ENCODE peak calls at places on chromosomes 3 and 15, in ten cellular contexts. U, N, P, K, T, B, A, D, I and O are unnamed samples. For H3K4me1, the result is how much of the 10 kb centered on the place peaks cover.

GRCh38 chr3:55947406-55947805 is 460.3 kb upstream of the WNT5A start:
- DNase-seq in T (no peak), I (no peak), B (no peak), A (no peak), D (no peak), U (no peak), K (no peak), N (no peak), P (no peak), O (no peak)

GRCh38 chr15:66947471-66947870 is 117.9 kb upstream of the SMAD3 start:
- DNase-seq in N (no peak), B (no peak), D (peak), K (no peak), P (no peak), U (no peak), A (no peak), I (no peak), T (no peak), O (no peak)

GRCh38 chr15:83549563-83549962 is 102.4 kb downstream of the SH3GL3 start:
- DNase-seq in A (no peak), B (no peak), T (no peak), I (no peak), D (no peak), K (no peak), U (no peak), P (no peak), N (no peak), O (no peak)

GRCh38 chr3:115148142-115148790 is 1.2 kb upstream of the ZBTB20 start:
- DNase-seq in N (peak), K (no peak), A (no peak), D (peak), T (no peak), B (no peak), I (no peak), P (no peak), U (peak), O (no peak)

GRCh38 chr3:194804796-194805195 is 119.1 kb downstream of the FAM43A start:
- DNase-seq in P (no peak), A (no peak), B (peak), U (no peak), N (no peak), T (no peak), I (no peak), K (no peak), D (no peak), O (no peak)

GRCh38 chr3:33032937-33033336 is 64.0 kb downstream of the GLB1 start:
- DNase-seq in K (no peak), P (no peak), D (no peak), A (peak), U (no peak), B (no peak), I (no peak), T (no peak), N (peak), O (no peak)

GRCh38 chr3:133991637-133992036 is 38.1 kb downstream of the SLCO2A1 start:
- DNase-seq in B (peak), K (no peak), P (no peak), A (no peak), I (no peak), U (no peak), N (no peak), D (no peak), T (no peak), O (no peak)

GRCh38 chr3:121153851-121154250 is 245.8 kb downstream of the STXBP5L start:
- DNase-seq in T (no peak), B (no peak), D (no peak), U (no peak), N (no peak), I (no peak), A (no peak), P (no peak), K (no peak), O (no peak)

GRCh38 chr3:188899887-188900286 is 271.9 kb upstream of the TPRG1 start:
- DNase-seq in I (no peak), B (no peak), A (no peak), T (no peak), K (no peak), D (no peak), N (no peak), U (no peak), P (no peak), O (peak)

GRCh38 chr3:101796076-101796475 is 17.1 kb downstream of the NXPE3 start:
- DNase-seq in I (no peak), P (no peak), K (no peak), A (no peak), B (no peak), N (no peak), U (no peak), D (no peak), T (no peak), O (no peak)

GRCh38 chr15:65914371-65914770 is 45.1 kb downstream of the RAB11A start:
- DNase-seq in T (no peak), U (no peak), N (no peak), B (no peak), A (no peak), I (no peak), D (no peak), P (no peak), K (no peak), O (no peak)

GRCh38 chr3:23750573-23751484 is 54.9 kb upstream of the UBE2E1 start:
- DNase-seq in P (no peak), U (no peak), I (no peak), A (no peak), N (no peak), D (no peak), K (no peak), B (peak), T (no peak), O (no peak)

GRCh38 chr3:136957751-136958288 is at the start of gene IL20RB:
- DNase-seq in I (no peak), B (no peak), D (peak), U (no peak), K (no peak), N (peak), T (peak), A (peak), P (no peak), O (no peak)

GRCh38 chr3:48552111-48552911 is 4.3 kb downstream of the PFKFB4 start:
- DNase-seq in T (no peak), B (peak), K (no peak), P (no peak), U (no peak), A (no peak), I (no peak), D (no peak), N (no peak), O (no peak)

GRCh38 chr15:91894606-91895005 is 41.1 kb downstream of the SLCO3A1 start:
- DNase-seq in T (no peak), U (no peak), N (no peak), I (no peak), A (no peak), K (no peak), B (no peak), P (no peak), D (peak), O (no peak)

GRCh38 chr3:120468635-120469295 is 18.0 kb upstream of the FSTL1 start:
- DNase-seq in N (no peak), U (no peak), T (no peak), B (no peak), D (no peak), K (no peak), A (no peak), P (no peak), I (no peak), O (no peak)

GRCh38 chr3:50154840-50155490 is at the start of gene SEMA3F:
- DNase-seq in T (peak), B (no peak), K (peak), U (peak), P (peak), A (no peak), I (peak), D (peak), N (peak), O (peak)

GRCh38 chr15:24862726-24863521 is 91.9 kb upstream of the SNRPN start:
- DNase-seq in K (no peak), N (no peak), B (no peak), T (no peak), P (no peak), U (peak), D (peak), I (no peak), A (no peak), O (no peak)

GRCh38 chr3:192851821-192852352 is 65.8 kb downstream of the MB21D2 start:
- DNase-seq in A (peak), P (peak), K (peak), I (no peak), N (peak), U (no peak), T (peak), B (peak), D (peak), O (peak)

GRCh38 chr3:48568476-48568875 is 4.9 kb upstream of the UCN2 start:
- DNase-seq in U (no peak), B (no peak), N (no peak), A (no peak), D (no peak), T (no peak), K (no peak), P (no peak), I (no peak), O (no peak)

GRCh38 chr3:136818851-136819783 is at the start of gene SLC35G2:
- DNase-seq in I (peak), T (peak), K (peak), B (peak), N (peak), P (peak), U (peak), D (peak), A (no peak), O (peak)

GRCh38 chr15:39188314-39188713 is 392.6 kb upstream of the THBS1 start:
- DNase-seq in D (no peak), T (no peak), U (no peak), I (no peak), P (no peak), K (no peak), N (no peak), B (no peak), A (no peak), O (no peak)

GRCh38 chr15:36996538-36997181 is 103.7 kb downstream of the MEIS2 start:
- DNase-seq in T (no peak), K (no peak), N (no peak), U (peak), D (no peak), B (no peak), I (no peak), A (no peak), P (no peak), O (no peak)

GRCh38 chr3:12490547-12490946 is 6.3 kb downstream of the TSEN2 start:
- DNase-seq in N (no peak), K (no peak), I (no peak), T (no peak), U (no peak), D (no peak), P (no peak), B (no peak), A (no peak), O (no peak)

GRCh38 chr3:161096771-161097367 is 8.3 kb downstream of the B3GALNT1 start:
- DNase-seq in A (no peak), D (peak), N (peak), U (peak), I (peak), T (no peak), K (no peak), B (no peak), P (no peak), O (no peak)

GRCh38 chr15:82196353-82196752 is 66.2 kb downstream of the EFL1 start:
- DNase-seq in D (no peak), I (no peak), T (no peak), A (no peak), K (no peak), B (no peak), U (no peak), N (no peak), P (no peak), O (no peak)

GRCh38 chr15:79779739-79780138 is 117.1 kb downstream of the MTHFS start:
- DNase-seq in B (no peak), K (no peak), D (no peak), P (no peak), T (no peak), N (no peak), A (no peak), U (no peak), I (no peak), O (no peak)

GRCh38 chr3:52351762-52352055 is 35.6 kb downstream of the DNAH1 start:
- DNase-seq in T (no peak), D (no peak), U (no peak), A (no peak), B (no peak), K (no peak), I (no peak), N (no peak), P (no peak), O (no peak)

GRCh38 chr15:73069109-73069508 is 16.8 kb downstream of the NEO1 start:
- DNase-seq in T (no peak), A (no peak), N (no peak), I (no peak), U (no peak), K (no peak), B (no peak), D (no peak), P (no peak), O (no peak)

GRCh38 chr3:146313411-146314111 is 62.7 kb upstream of the PLSCR4 start:
- DNase-seq in U (no peak), K (no peak), I (no peak), N (peak), T (no peak), A (peak), P (no peak), D (peak), B (no peak), O (no peak)

GRCh38 chr15:70361106-70361505 is 263.4 kb upstream of the TLE3 start:
- DNase-seq in N (no peak), A (no peak), D (no peak), B (no peak), I (no peak), K (no peak), P (no peak), U (no peak), T (no peak), O (no peak)

DNA sequence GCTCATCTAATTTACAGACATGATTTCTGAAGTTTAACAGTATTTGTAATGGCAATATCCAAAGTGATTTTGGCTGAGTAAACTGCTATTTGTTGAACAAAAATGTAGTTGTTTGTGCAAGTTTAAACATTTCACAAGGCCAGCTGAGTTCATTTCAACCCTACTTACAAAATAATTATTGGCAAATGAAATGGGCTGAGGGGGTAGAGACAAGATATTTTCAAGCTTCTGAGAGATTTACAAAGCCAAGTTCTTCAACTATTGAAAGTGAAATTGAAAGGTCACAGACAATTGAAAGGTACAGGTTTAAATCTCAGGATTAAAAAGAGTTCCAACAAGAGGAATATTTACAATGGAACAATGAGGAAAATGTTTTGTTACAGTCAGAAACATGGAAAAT is 77.1 kb downstream of the DUT start:
- DNase-seq in K (no peak), T (no peak), D (no peak), P (no peak), A (no peak), N (no peak), B (no peak), I (no peak), U (no peak), O (no peak)
- TF ChIP-seq CTCF in K (no peak), T (no peak), D (no peak), P (no peak), A (no peak), N (no peak), B (no peak), I (no peak), U (no peak), O (no peak)

GRCh38 chr15:40436116-40436891 is 4.4 kb upstream of the BAHD1 start:
- DNase-seq in T (no peak), D (no peak), N (no peak), B (no peak), I (peak), P (peak), A (no peak), K (no peak), U (no peak), O (peak)
- H3K4me3 ChIP-seq in T (peak), D (peak), N (peak), B (peak), I (peak), P (peak), A (no peak), K (peak), U (peak), O (peak)

GRCh38 chr3:63988943-63989342 is 34.4 kb downstream of the PSMD6 start:
- DNase-seq in K (no peak), A (no peak), D (no peak), B (no peak), T (no peak), P (no peak), I (no peak), U (no peak), N (no peak), O (no peak)
- H3K4me1 ChIP-seq in K (under half), A (under half), D (under half), B (under half), T (under half), P (under half), I (under half), U (under half), N (under half), O (under half)

GRCh38 chr3:45497963-45498362 is 96.6 kb upstream of the LIMD1 start:
- DNase-seq in N (no peak), P (no peak), A (no peak), K (no peak), D (no peak), B (no peak), I (no peak), T (no peak), U (no peak), O (no peak)

GRCh38 chr3:45503904-45504651 is 90.5 kb upstream of the LIMD1 start:
- DNase-seq in K (no peak), A (no peak), B (no peak), P (no peak), U (no peak), N (no peak), T (no peak), D (no peak), I (no peak), O (no peak)

GRCh38 chr3:45498532-45498931 is 96.0 kb upstream of the LIMD1 start:
- DNase-seq in A (no peak), I (no peak), T (no peak), P (no peak), U (no peak), N (no peak), D (no peak), K (no peak), B (no peak), O (no peak)

GRCh38 chr3:45496550-45496949 is 98.0 kb upstream of the LIMD1 start:
- DNase-seq in D (no peak), A (no peak), B (no peak), K (no peak), U (peak), I (peak), T (peak), N (no peak), P (peak), O (no peak)

DNA sequence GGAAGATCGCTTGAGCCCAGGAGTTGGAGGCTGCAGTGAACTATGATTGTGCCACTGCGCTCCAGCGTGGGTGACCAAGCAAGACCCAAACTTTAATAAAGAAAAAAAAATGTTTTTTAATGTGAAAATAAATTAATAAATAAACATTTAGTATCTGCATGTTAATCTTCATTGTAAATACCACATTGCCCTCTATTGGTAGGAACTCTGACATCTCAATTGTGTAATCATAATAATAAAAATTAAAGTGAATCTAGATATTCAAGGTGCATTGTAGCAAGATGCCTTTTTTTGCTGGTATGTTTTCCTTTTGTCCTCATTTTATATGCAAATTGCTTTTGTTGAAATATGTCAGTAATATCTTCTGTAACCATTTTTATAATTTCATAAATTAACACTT is 95.0 kb upstream of the LIMD1 start:
- DNase-seq in P (no peak), N (peak), B (no peak), K (no peak), U (no peak), A (peak), I (no peak), D (peak), T (no peak), O (no peak)
- TF ChIP-seq CTCF in P (peak), N (peak), B (peak), K (peak), U (peak), A (no peak), I (no peak), D (peak), T (peak), O (peak)

GRCh38 chr3:156919818-156920217 is 93.7 kb downstream of the LEKR1 start:
- DNase-seq in A (no peak), U (no peak), P (no peak), N (no peak), I (no peak), T (no peak), K (no peak), B (no peak), D (no peak), O (no peak)
- H3K4me3 ChIP-seq in A (no peak), U (no peak), P (no peak), N (no peak), I (no peak), T (no peak), K (no peak), B (no peak), D (no peak), O (no peak)

GRCh38 chr15:89707577-89707976 is 17.0 kb downstream of the WDR93 start:
- DNase-seq in D (no peak), B (no peak), I (no peak), U (no peak), K (no peak), T (no peak), N (no peak), A (no peak), P (no peak), O (no peak)

GRCh38 chr15:89704411-89704810 is 13.8 kb downstream of the WDR93 start:
- DNase-seq in T (no peak), U (no peak), N (no peak), B (no peak), P (no peak), A (no peak), I (no peak), D (peak), K (no peak), O (no peak)
- H3K4me1 ChIP-seq in T (under half), U (under half), N (under half), B (under half), P (under half), A (under half), I (under half), D (under half), K (under half), O (under half)

DNA sequence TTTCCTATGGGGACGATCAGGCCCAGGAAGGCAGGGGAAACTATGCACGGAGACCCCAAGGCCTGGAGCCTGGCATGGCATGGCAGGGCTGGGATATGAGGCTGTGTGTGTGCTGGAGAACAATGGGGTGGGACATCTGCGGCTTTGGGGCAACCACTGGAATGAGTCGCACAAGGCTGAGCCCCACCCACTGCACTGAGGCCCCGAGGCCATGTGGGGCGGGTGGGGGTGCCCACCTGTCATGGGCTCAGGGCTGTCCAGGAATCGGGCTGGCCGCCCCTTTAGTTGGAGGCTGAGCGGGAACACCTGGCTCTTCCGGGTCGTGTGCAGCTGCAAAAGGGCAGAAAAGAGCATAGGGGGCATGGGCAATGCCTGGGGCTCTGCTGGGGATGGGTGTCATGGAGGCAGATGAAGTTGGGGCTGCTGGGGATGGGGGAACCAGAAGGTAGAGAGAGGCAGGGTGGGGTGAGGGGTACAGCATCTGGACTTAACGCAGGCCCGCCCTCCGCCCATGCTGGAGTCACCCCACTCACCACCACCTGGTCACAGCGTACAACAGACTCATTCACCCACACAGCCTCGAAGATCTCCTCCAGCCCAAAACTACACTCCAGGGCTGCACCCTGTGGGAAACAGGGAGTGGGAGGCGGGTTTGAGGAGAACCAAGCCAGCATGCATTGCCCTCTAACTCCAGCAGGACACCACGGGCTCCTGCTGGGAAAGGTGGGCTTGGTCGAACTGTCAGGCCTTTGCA is 31.1 kb downstream of the PLXND1 start:
- DNase-seq in U (no peak), D (no peak), I (no peak), P (no peak), T (no peak), K (no peak), A (no peak), N (no peak), B (no peak), O (no peak)
- TF ChIP-seq CTCF in U (no peak), D (no peak), I (no peak), P (no peak), T (no peak), K (no peak), A (no peak), N (no peak), B (no peak), O (no peak)

DNA sequence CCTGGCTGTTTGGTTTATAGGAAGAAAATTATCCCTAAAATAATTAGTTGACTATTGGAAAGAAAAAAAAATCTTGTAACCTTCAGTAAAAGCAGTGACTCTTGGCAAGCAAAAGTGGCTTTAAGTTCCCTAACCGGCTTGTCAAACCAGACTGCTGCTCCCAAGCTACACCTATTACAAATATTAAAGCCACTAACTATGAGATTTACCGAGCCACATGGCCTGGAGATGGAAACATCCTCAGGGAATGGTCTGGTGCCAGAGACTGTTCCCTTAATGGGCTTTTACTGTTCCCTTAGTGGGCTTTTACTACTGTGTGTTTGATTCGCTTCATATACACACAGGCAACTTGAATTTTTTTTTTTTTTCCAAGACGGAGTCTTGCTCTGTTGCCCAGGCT is 35.9 kb upstream of the ZNF774 start:
- DNase-seq in P (no peak), B (no peak), I (no peak), N (no peak), T (no peak), A (no peak), D (no peak), U (no peak), K (peak), O (peak)
- H3K4me3 ChIP-seq in P (no peak), B (peak), I (no peak), N (no peak), T (no peak), A (no peak), D (no peak), U (no peak), K (no peak), O (no peak)